ENCODE peak calls at places on chromosomes 1 and 21, in nine cellular contexts. L is suprapubic skin; R is CD4-positive, alpha-beta T cell; Z is WTC11; V is coronary artery; A is GM13977; F is A673; Y is H9; T is HCT116. K is an unnamed sample.

GRCh38 chr1:246187834-246188372 is 319.2 kb downstream of the SMYD3 start:
- DNase-seq in Y (no peak), L (no peak), F (no peak), R (no peak), T (no peak), Z (no peak), V (no peak), A (no peak), K (no peak)

GRCh38 chr21:46376856-46377453 is 53.0 kb downstream of the PCNT start:
- DNase-seq in F (no peak), Y (no peak), T (no peak), R (no peak), V (no peak), L (no peak), A (no peak), Z (no peak), K (no peak)

GRCh38 chr1:209484429-209484828 is 99.1 kb upstream of the CAMK1G start:
- DNase-seq in R (no peak), T (no peak), F (no peak), A (no peak), Z (no peak), Y (no peak), V (no peak), L (no peak), K (no peak)

GRCh38 chr1:91900538-91900937 is 14.6 kb upstream of the TGFBR3 start:
- DNase-seq in Z (no peak), L (no peak), V (no peak), Y (no peak), R (no peak), A (no peak), F (no peak), T (no peak), K (no peak)

GRCh38 chr1:226109829-226110248 is 47.3 kb downstream of the H3-3A start:
- DNase-seq in V (peak; percentile 92), L (peak; percentile 93), A (peak; percentile 97), F (peak; percentile 96), R (peak; percentile 58), T (peak; percentile 66), Y (peak; percentile 84), Z (peak; percentile 83), K (peak; percentile 89)

GRCh38 chr1:37305841-37306240 is 168.5 kb upstream of the ZC3H12A start:
- DNase-seq in R (no peak), F (no peak), Z (no peak), A (no peak), T (no peak), V (no peak), L (no peak), Y (no peak), K (no peak)

GRCh38 chr21:37712204-37712934 is 203.9 kb downstream of the KCNJ6 start:
- DNase-seq in A (peak; percentile 65), V (no peak), T (peak; percentile 53), Y (peak; percentile 76), R (peak; percentile 5), L (no peak), F (peak; percentile 77), Z (peak; percentile 75), K (peak; percentile 53)

GRCh38 chr1:55337801-55338447 is 122.8 kb upstream of the USP24 start:
- DNase-seq in R (no peak), T (peak; percentile 36), Z (peak; percentile 19), L (no peak), F (peak; percentile 69), Y (peak; percentile 61), V (peak; percentile 57), A (peak; percentile 65), K (no peak)

GRCh38 chr1:172397633-172398032 is 22.9 kb upstream of the C1orf105 start:
- DNase-seq in Z (no peak), R (no peak), F (no peak), V (no peak), A (no peak), T (no peak), L (no peak), Y (no peak), K (no peak)

GRCh38 chr1:227545361-227545760 is 18.0 kb upstream of the ZNF678 start:
- DNase-seq in A (no peak), T (no peak), R (no peak), Y (no peak), V (no peak), Z (no peak), L (no peak), F (no peak), K (no peak)

DNA sequence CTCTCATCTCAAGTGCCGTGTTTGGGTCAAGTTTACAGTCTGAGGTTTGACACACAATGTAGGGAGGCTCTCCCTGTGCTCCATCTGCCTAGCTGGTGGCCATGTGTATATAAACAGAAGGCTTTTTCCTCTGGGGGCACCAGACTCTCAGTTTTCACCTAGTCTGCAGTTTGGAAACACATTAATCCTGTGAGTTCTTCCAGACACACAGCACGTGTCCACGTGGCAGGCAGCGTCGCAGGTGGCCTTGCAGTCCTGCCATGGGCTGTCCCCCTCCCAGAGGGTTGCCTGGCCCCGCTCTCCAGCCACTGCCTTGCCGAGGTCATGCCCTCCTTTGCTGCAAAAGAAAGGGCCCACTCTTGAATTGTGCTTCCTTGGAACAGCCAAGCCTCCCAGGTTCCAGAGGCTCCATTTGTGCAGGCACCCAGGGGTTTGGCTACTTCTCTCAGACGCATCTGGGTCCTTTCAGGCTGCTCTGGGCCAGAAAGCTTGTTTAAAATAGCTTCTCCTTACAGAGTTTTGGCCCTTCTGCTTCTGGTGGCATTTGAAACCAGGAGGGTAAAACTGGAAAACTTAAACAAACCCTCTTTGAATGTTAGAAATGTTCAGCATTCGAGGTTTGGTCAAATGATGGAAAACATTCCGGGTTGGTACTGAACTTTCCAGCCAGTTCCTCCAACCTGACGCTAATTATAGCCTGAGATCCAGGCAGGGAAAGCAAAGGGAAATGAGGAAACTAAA is 4.4 kb upstream of the RUNX1 start:
- DNase-seq in F (no peak), R (no peak), Y (no peak), V (no peak), L (no peak), T (no peak), A (no peak), Z (no peak), K (no peak)
- TF ChIP-seq CTCF in F (no peak), R (no peak), Y (no peak), V (no peak), L (no peak), T (no peak), A (no peak), Z (no peak), K (peak; percentile 41)

GRCh38 chr1:143610196-143610595 is 361.6 kb downstream of the FAM72C start:
- DNase-seq in R (no peak), F (no peak), Y (no peak), Z (no peak), V (no peak), L (no peak), A (no peak), T (no peak), K (no peak)

DNA sequence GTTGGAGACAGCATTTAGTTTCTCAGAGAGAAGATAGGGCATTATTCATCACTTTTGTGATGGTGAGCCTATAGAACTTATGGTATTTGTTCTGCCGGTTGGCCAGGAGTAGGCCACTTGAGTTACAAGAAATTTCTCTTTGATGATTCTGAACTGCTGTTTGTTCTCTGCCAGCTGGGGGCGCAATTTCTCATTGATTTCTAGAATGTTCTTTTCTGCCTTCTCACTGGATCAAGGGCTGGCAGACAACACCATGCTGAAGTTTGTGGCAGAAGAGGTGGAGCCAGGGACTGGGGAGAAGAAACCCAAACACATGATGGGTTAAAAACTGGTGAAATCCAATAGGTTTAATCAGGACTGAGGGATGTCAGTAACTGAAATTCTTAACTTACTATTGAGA is 360.6 kb downstream of the FAM72C start:
- DNase-seq in F (peak; percentile 7), T (no peak), V (no peak), L (no peak), A (no peak), R (no peak), Z (no peak), Y (no peak), K (no peak)
- TF ChIP-seq CTCF in F (peak; percentile 52), T (peak; percentile 52), V (no peak), L (no peak), A (no peak), R (no peak), Z (no peak), Y (peak; percentile 13), K (no peak)

DNA sequence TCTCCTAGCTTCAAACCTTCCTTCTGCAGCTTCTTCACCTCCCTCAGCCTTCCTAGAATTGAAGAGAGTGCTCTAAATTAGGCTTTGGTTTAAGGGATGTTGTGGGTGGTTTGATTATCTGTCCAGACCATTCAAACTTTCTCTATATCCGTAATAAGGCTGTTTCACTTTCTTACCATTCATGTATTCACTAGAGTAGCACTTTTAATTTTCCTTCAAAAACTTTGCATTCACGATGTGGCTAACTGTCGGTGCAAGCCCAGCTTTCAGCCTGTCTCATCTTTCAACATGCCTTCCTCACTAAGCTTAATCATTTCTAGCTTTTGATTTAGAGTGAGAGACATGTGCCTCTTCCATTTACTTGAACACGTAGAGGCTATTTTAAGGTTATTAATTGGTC is 26.2 kb upstream of the DESI2 start:
- DNase-seq in R (no peak), Z (no peak), Y (no peak), V (no peak), L (no peak), A (no peak), F (no peak), T (no peak), K (no peak)
- TF ChIP-seq CTCF in R (no peak), Z (no peak), Y (no peak), V (no peak), L (no peak), A (no peak), F (no peak), T (no peak), K (no peak)

GRCh38 chr21:41374867-41375533 is 13.2 kb downstream of the MX2 start:
- DNase-seq in L (no peak), A (no peak), Y (no peak), Z (no peak), T (no peak), R (no peak), V (no peak), F (no peak), K (peak; percentile 23)

GRCh38 chr21:41375875-41376274 is 14.0 kb downstream of the MX2 start:
- DNase-seq in L (peak; percentile 41), Y (no peak), V (no peak), Z (no peak), T (no peak), F (no peak), R (no peak), A (no peak), K (no peak)

GRCh38 chr21:41373253-41373652 is 11.4 kb downstream of the MX2 start:
- DNase-seq in Z (no peak), Y (no peak), R (no peak), T (no peak), F (no peak), A (no peak), L (no peak), V (peak; percentile 66), K (no peak)

GRCh38 chr21:41373769-41374168 is 11.9 kb downstream of the MX2 start:
- DNase-seq in Y (peak; percentile 15), Z (no peak), F (no peak), A (no peak), V (no peak), T (no peak), L (peak; percentile 26), R (no peak), K (peak; percentile 66)

DNA sequence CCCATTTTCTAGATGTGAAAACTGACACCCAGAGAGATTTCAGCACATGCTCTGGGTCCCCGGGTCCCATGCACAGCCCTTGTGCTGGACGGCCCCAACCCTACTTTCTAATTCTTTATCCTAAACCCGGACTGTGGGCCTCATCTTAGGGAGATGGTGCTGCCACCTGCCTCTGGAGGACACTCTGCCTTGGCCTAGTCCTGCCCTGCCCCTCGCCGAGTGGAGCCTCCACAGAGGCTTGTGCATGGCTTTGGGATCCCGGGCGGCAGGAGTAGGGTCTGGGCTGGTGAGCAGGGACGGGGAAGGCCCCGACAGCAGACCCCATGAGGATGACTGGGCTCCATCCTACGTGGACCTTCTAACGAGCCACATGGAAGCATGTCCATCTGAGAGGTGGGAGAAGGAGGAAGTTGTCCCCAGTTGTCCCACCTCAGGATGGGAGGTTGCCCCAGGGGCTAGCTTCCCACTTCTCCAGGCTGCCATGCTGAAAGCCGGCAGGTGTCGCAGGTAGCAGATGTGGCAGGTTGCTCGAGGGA is 12.4 kb downstream of the MX2 start:
- DNase-seq in Y (peak; percentile 17), F (no peak), T (no peak), L (no peak), R (no peak), Z (no peak), A (no peak), V (no peak), K (no peak)
- TF ChIP-seq CTCF in Y (no peak), F (no peak), T (no peak), L (no peak), R (no peak), Z (no peak), A (no peak), V (no peak), K (no peak)

K was measured in DND-41.